ENCODE peak calls at places on chromosomes 6 and 20, in ten cellular contexts. Q is naive thymus-derived CD4-positive, alpha-beta T cell; S is gastrocnemius medialis; V is body of pancreas; G is DND-41; E is HepG2; A is right cardiac atrium; X is thoracic aorta; K is lower lobe of right lung; W is PC-3. L is an unnamed sample. For H3K4me1, the result is how much of the 10 kb centered on the place peaks cover.

GRCh38 chr6:149363154-149363553 is 36.9 kb upstream of the SUMO4 start:
- ATAC-seq in K (no peak), V (no peak), Q (no peak), A (no peak), X (no peak), W (peak), G (no peak), E (no peak), S (no peak), L (no peak)

GRCh38 chr6:35474978-35475570 is 6.9 kb downstream of the RPL10A start:
- ATAC-seq in E (peak), A (no peak), Q (peak), K (no peak), S (no peak), V (no peak), X (no peak), G (peak), W (no peak), L (no peak)

GRCh38 chr6:12296255-12296573 is 6.1 kb downstream of the EDN1 start:
- ATAC-seq in E (peak), A (peak), Q (no peak), S (no peak), K (peak), W (peak), G (no peak), V (no peak), X (peak), L (no peak)

GRCh38 chr6:12962529-12962928 is 246.0 kb downstream of the PHACTR1 start:
- ATAC-seq in E (no peak), W (no peak), A (no peak), K (peak), X (no peak), Q (no peak), S (no peak), V (peak), G (no peak), L (no peak)

GRCh38 chr6:47722178-47722577 is 23.8 kb downstream of the ADGRF4 start:
- ATAC-seq in V (no peak), S (no peak), W (peak), K (no peak), A (no peak), G (no peak), Q (no peak), E (no peak), X (no peak), L (no peak)

GRCh38 chr6:25100288-25100687 is 164.5 kb upstream of the RIPOR2 start:
- ATAC-seq in W (peak), S (no peak), G (no peak), A (no peak), Q (no peak), X (no peak), E (no peak), K (no peak), V (no peak), L (no peak)

GRCh38 chr20:53463101-53463972 is 130.3 kb downstream of the ZNF217 start:
- ATAC-seq in E (no peak), S (no peak), W (no peak), V (no peak), Q (no peak), X (no peak), A (no peak), G (no peak), K (no peak), L (no peak)

GRCh38 chr6:79145301-79145700 is 67.2 kb upstream of the PHIP start:
- ATAC-seq in E (no peak), Q (no peak), X (no peak), W (no peak), S (no peak), V (no peak), K (no peak), G (peak), A (no peak), L (no peak)

GRCh38 chr6:1081566-1081965 is 230.3 kb upstream of the FOXQ1 start:
- ATAC-seq in X (no peak), E (no peak), W (no peak), S (no peak), G (no peak), V (peak), Q (no peak), A (no peak), K (no peak), L (no peak)

DNA sequence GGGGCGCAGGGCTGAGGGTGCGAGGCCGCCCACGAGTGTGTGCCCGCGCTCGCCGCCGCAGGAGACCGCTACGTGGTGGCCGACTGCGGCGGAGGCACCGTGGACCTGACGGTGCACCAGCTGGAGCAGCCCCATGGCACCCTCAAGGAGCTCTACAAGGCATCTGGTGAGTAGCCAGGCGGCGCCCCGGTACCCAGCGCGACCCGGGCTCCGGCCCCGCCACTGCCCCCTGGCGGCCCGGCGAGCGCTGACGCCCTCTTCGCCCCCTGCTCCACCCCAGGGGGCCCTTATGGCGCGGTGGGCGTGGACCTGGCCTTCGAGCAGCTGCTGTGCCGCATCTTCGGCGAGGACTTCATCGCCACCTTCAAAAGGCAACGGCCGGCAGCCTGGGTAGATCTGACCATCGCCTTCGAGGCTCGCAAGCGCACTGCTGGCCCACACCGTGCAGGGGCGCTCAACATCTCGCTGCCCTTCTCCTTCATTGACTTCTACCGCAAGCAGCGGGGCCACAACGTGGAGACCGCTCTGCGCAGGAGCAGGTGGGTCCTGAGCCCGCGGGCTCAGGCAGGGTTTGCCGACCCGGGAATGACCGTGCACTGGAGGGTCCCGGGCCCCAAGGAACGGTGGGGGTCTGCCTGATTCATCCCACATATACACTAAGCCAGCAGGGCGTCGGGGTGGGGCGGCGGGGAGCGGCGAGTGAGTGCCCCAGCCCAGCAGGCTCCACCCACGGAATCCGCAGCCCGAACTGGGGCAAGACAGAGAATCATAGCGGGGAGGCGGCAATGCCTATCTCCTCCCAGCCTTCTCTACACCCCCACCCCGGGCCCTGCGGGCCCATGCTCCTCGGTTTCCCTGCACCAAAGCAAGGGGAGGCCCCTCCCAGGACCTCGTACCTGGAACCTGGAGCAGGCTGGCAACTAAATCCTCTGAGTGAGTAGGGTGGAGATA is 17.5 kb downstream of the HSPA12B start:
- ATAC-seq in X (no peak), K (peak), W (peak), V (peak), E (peak), S (no peak), G (no peak), A (no peak), Q (no peak), L (no peak)
- H3K4me3 ChIP-seq in X (no peak), K (no peak), W (no peak), V (no peak), E (peak), S (no peak), G (no peak), A (no peak), Q (no peak), L (peak)

GRCh38 chr20:1626528-1627192 is 6.9 kb upstream of the SIRPB1 start:
- ATAC-seq in W (no peak), S (no peak), X (no peak), A (no peak), K (no peak), V (no peak), Q (no peak), G (no peak), E (no peak), L (no peak)
- H3K4me1 ChIP-seq in W (under half), S (under half), X (under half), A (under half), K (under half), V (under half), Q (under half), G (under half), E (under half), L (under half)

DNA sequence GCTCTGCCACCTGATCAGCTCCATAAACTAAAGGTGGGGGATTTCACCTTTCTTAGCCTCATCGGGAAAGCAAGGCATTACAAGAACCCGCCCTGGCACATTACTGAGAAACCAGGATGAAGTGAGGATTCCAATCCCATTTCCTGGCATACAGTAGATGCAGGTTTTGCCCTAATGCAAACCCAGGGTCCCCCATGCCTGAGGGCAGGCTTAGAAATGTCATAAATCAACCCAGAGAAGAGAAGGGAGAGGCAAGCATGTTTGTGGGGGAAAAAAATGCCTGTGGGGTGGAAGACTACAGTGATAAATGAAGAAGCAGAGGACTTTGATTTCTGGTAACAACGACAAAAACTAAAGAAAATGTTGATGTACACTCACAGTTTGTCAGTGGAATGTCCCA is 18.0 kb upstream of the PMEPA1 start:
- ATAC-seq in V (no peak), S (no peak), E (no peak), X (no peak), A (no peak), G (no peak), K (no peak), Q (no peak), W (no peak), L (no peak)
- H3K4me3 ChIP-seq in V (no peak), S (no peak), E (no peak), X (no peak), A (no peak), G (no peak), K (no peak), Q (no peak), W (no peak), L (no peak)

GRCh38 chr20:58574469-58574868 is 59.3 kb upstream of the APCDD1L start:
- ATAC-seq in G (no peak), W (no peak), S (no peak), V (no peak), K (no peak), A (no peak), X (no peak), Q (no peak), E (no peak), L (no peak)

GRCh38 chr20:58571341-58571941 is 56.2 kb upstream of the APCDD1L start:
- ATAC-seq in V (no peak), Q (no peak), A (no peak), W (no peak), E (no peak), G (no peak), S (no peak), X (no peak), K (no peak), L (no peak)

GRCh38 chr20:58574014-58574413 is 58.8 kb upstream of the APCDD1L start:
- ATAC-seq in A (no peak), G (no peak), V (no peak), Q (no peak), S (no peak), K (peak), E (no peak), W (no peak), X (no peak), L (no peak)

GRCh38 chr20:58571942-58572666 is 56.9 kb upstream of the APCDD1L start:
- ATAC-seq in K (no peak), G (no peak), V (no peak), W (peak), A (peak), S (no peak), X (no peak), Q (no peak), E (no peak), L (peak)

DNA sequence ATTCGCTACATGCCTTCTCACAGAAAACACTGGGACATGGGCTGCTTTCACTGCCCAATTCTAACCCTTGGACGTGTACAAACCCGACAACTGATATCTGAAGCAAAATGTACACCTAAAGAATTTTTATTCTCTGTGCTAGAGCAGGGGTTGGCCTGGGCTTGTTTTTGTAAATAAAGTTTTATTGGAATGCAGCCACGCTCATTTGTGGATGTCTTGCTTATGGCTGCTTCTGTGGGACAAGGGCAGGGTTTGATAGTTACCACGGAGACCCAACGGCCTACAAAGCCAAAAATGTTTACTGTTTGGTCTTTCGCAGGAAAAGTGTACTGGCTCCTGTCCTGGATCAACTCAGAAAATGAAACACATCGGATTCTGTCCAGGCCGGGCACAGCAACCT is 58.1 kb upstream of the APCDD1L start:
- ATAC-seq in G (no peak), Q (no peak), S (no peak), X (no peak), E (no peak), V (no peak), A (no peak), K (no peak), W (no peak), L (no peak)
- H3K4me1 ChIP-seq in G (under half), Q (under half), S (under half), X (under half), E (under half), V (under half), A (under half), K (under half), W (under half), L (under half)

GRCh38 chr20:23587631-23588030 is 18.1 kb downstream of the CST9 start:
- ATAC-seq in X (no peak), G (no peak), Q (no peak), V (no peak), W (no peak), S (no peak), E (no peak), K (no peak), A (no peak), L (no peak)
- H3K4me3 ChIP-seq in X (no peak), G (no peak), Q (no peak), V (no peak), W (no peak), S (no peak), E (peak), K (no peak), A (no peak), L (no peak)

GRCh38 chr6:166950443-166950821 is 5.9 kb downstream of the RNASET2 start:
- ATAC-seq in W (no peak), K (peak), Q (peak), S (no peak), G (no peak), V (no peak), A (peak), X (no peak), E (no peak), L (peak)
- H3K4me1 ChIP-seq in W (under half), K (under half), Q (under half), S (under half), G (under half), V (under half), A (under half), X (under half), E (half or more), L (under half)

L was measured in gastroesophageal sphincter.